ENCODE peak calls at places on chromosomes 12 and 14, in six cellular contexts. H is AG04450; K is suprapubic skin; W is uterus; F is A549; M is naive thymus-derived CD4-positive, alpha-beta T cell. U is an unnamed sample.

GRCh38 chr14:94601961-94602391 is 10.2 kb upstream of the SERPINA3 start:
- DNase-seq in K (peak; percentile 88), W (peak; percentile 80), F (peak; percentile 75), H (peak; percentile 78), M (no peak), U (no peak)

GRCh38 chr14:78967111-78967809 is 797.1 kb downstream of the NRXN3 start:
- DNase-seq in K (no peak), F (no peak), W (no peak), H (no peak), M (no peak), U (no peak)

GRCh38 chr12:40921563-40922163 is 229.4 kb downstream of the CNTN1 start:
- DNase-seq in H (no peak), F (peak; percentile 34), M (no peak), K (no peak), W (no peak), U (peak; percentile 3)

GRCh38 chr12:85155791-85156190 is 119.6 kb downstream of the LRRIQ1 start:
- DNase-seq in W (no peak), H (no peak), M (no peak), F (peak; percentile 74), K (no peak), U (peak; percentile 2)

GRCh38 chr14:65222434-65222833 is 120.1 kb upstream of the MAX start:
- DNase-seq in H (no peak), W (no peak), F (peak; percentile 53), M (peak; percentile 41), K (no peak), U (peak; percentile 56)

GRCh38 chr14:75438486-75439080 is 10.8 kb downstream of the JDP2 start:
- DNase-seq in K (no peak), F (no peak), W (no peak), H (no peak), M (no peak), U (no peak)

GRCh38 chr12:125406131-125406530 is 340.9 kb downstream of the AACS start:
- DNase-seq in H (no peak), F (no peak), K (no peak), M (no peak), W (no peak), U (no peak)

GRCh38 chr12:108666326-108666995 is 32.8 kb upstream of the SELPLG start:
- DNase-seq in K (no peak), M (no peak), H (no peak), F (no peak), W (no peak), U (no peak)

GRCh38 chr14:94334837-94335236 is 11.7 kb upstream of the SERPINA6 start:
- DNase-seq in F (no peak), H (no peak), M (no peak), W (no peak), K (no peak), U (no peak)

GRCh38 chr12:71415336-71416231 is 24.0 kb upstream of the LGR5 start:
- DNase-seq in K (no peak), H (peak; percentile 20), W (no peak), F (peak; percentile 66), M (peak; percentile 55), U (peak; percentile 41)

GRCh38 chr12:117900561-117900960 is 68.2 kb downstream of the KSR2 start:
- DNase-seq in M (no peak), W (no peak), K (no peak), F (peak; percentile 50), H (no peak), U (no peak)

GRCh38 chr14:96038920-96039632 is at the start of gene C14orf132:
- DNase-seq in H (no peak), F (peak; percentile 30), K (no peak), M (peak; percentile 25), W (peak; percentile 84), U (no peak)

GRCh38 chr12:52199294-52199920 is 7.6 kb upstream of the KRT80 start:
- DNase-seq in W (no peak), F (no peak), K (no peak), M (no peak), H (no peak), U (no peak)

GRCh38 chr12:113261847-113262470 is 40.7 kb downstream of the TPCN1 start:
- DNase-seq in M (peak; percentile 58), F (no peak), K (no peak), W (no peak), H (no peak), U (peak; percentile 72)

GRCh38 chr12:52147367-52147972 is 44.3 kb downstream of the KRT80 start:
- DNase-seq in W (peak; percentile 78), K (peak; percentile 98), M (no peak), H (peak; percentile 96), F (peak; percentile 100), U (no peak)

GRCh38 chr12:25692115-25693035 is 139.3 kb upstream of the LMNTD1 start:
- DNase-seq in H (no peak), F (no peak), K (no peak), M (no peak), W (no peak), U (no peak)

GRCh38 chr14:60095781-60096450 is 4.2 kb downstream of the PCNX4 start:
- DNase-seq in F (no peak), M (no peak), K (no peak), H (peak; percentile 59), W (no peak), U (no peak)

GRCh38 chr12:7189398-7190267 is at the start of gene PEX5:
- DNase-seq in M (peak; percentile 83), W (peak; percentile 88), K (peak; percentile 90), F (peak; percentile 96), H (peak; percentile 77), U (peak; percentile 94)

GRCh38 chr14:84797326-84797725 is 732.6 kb upstream of the FLRT2 start:
- DNase-seq in W (no peak), H (no peak), M (no peak), K (no peak), F (no peak), U (no peak)

GRCh38 chr12:131097247-131098177 is 143.8 kb downstream of the ADGRD1 start:
- DNase-seq in K (peak; percentile 77), F (no peak), W (peak; percentile 15), H (no peak), M (no peak), U (no peak)

GRCh38 chr12:66197413-66198055 is 8.5 kb downstream of the IRAK3 start:
- DNase-seq in K (no peak), M (no peak), W (no peak), F (no peak), H (no peak), U (no peak)

GRCh38 chr12:120257041-120257821 is 8.3 kb downstream of the PXN start:
- DNase-seq in K (no peak), F (no peak), W (peak; percentile 53), H (peak; percentile 84), M (no peak), U (no peak)

GRCh38 chr14:100522616-100523021 is 64.6 kb downstream of the BEGAIN start:
- DNase-seq in M (no peak), F (no peak), K (no peak), H (no peak), W (peak; percentile 12), U (no peak)

GRCh38 chr14:95304342-95304741 is 15.4 kb downstream of the CLMN start:
- DNase-seq in M (no peak), H (no peak), F (no peak), K (no peak), W (no peak), U (no peak)

GRCh38 chr14:90758959-90759358 is 57.3 kb downstream of the TTC7B start:
- DNase-seq in M (peak; percentile 12), W (peak; percentile 61), H (no peak), F (no peak), K (peak; percentile 84), U (no peak)

GRCh38 chr12:89236748-89237428 is 115.4 kb downstream of the DUSP6 start:
- DNase-seq in W (no peak), K (no peak), F (no peak), H (no peak), M (no peak), U (no peak)

GRCh38 chr12:3551386-3551785 is 60.4 kb downstream of the PRMT8 start:
- DNase-seq in F (no peak), K (peak; percentile 72), M (no peak), H (no peak), W (peak; percentile 64), U (no peak)

DNA sequence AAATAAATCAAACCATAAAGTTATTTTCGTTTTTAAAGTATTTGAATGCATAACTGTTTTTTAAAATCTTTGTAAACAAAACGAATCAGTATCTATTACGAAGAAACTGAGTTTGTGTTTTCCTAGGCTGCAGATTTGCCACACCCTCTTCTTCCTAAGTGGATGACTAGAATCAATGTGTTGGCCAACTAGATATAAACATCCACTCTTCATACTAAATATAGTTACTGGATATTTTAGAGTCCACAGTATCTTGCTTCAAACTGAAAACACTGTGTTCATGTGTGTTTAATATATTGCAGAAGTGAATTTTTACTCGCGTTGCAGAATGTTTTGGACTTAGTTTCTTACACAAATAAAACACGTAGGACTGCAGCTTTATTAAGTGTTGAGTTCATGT is 63.2 kb downstream of the KLHL28 start:
- DNase-seq in W (no peak), H (no peak), M (no peak), K (no peak), F (no peak), U (no peak)
- H3K4me3 ChIP-seq in W (peak overlapping the region; percentile 72), H (peak overlapping the region; percentile 78), M (no peak overlapping the region), K (peak overlapping the region; percentile 94), F (peak overlapping the region; percentile 91), U (no peak overlapping the region)

GRCh38 chr12:62472472-62472871 is 5.8 kb downstream of the MON2 start:
- DNase-seq in M (no peak), K (no peak), W (no peak), H (no peak), F (no peak), U (no peak)
- H3K4me3 ChIP-seq in M (no peak overlapping the region), K (no peak overlapping the region), W (no peak overlapping the region), H (no peak overlapping the region), F (no peak overlapping the region), U (no peak overlapping the region)

GRCh38 chr12:16585781-16586180 is 20.2 kb downstream of the LMO3 start:
- DNase-seq in M (no peak), K (no peak), F (no peak), W (no peak), H (no peak), U (no peak)

GRCh38 chr12:16586350-16587109 is 19.4 kb downstream of the LMO3 start:
- DNase-seq in M (no peak), W (peak; percentile 73), H (no peak), K (no peak), F (no peak), U (no peak)

GRCh38 chr12:16588812-16589211 is 17.1 kb downstream of the LMO3 start:
- DNase-seq in H (no peak), M (no peak), W (no peak), K (no peak), F (no peak), U (no peak)

GRCh38 chr12:16587110-16587453 is 18.9 kb downstream of the LMO3 start:
- DNase-seq in M (no peak), H (no peak), W (no peak), K (no peak), F (no peak), U (no peak)

GRCh38 chr12:16587514-16587913 is 18.4 kb downstream of the LMO3 start:
- DNase-seq in K (no peak), H (no peak), M (no peak), W (no peak), F (no peak), U (no peak)
- H3K4me3 ChIP-seq in K (no peak overlapping the region), H (no peak overlapping the region), M (no peak overlapping the region), W (no peak overlapping the region), F (no peak overlapping the region), U (no peak overlapping the region)

GRCh38 chr12:4910502-4911315 is 1.0 kb downstream of the KCNA1 start:
- DNase-seq in K (no peak), M (no peak), W (no peak), H (no peak), F (no peak), U (no peak)
- H3K4me3 ChIP-seq in K (peak overlapping the region; percentile 55), M (peak overlapping the region; percentile 43), W (peak overlapping the region; percentile 33), H (peak overlapping the region; percentile 15), F (no peak overlapping the region), U (no peak overlapping the region)